ENCODE peak calls at places on chromosome 18, in ten cellular contexts. J is activated CD4-positive, CD25-positive, alpha-beta regulatory T cell treated with anti-CD3 and anti-CD28 coated beads, Interleukin-2, amount 50 U/mL, for 16 hours; B is foreskin keratinocyte; N is mesothelial cell of epicardium; S is activated T-cell treated with anti-CD3 and anti-CD28 coated beads, Interleukin-2, amount 50 U/mL, for 72 hours; O is A549; Z is stimulated activated CD8-positive, alpha-beta memory T cell treated with anti-CD3 and anti-CD28 coated beads, Interleukin-7, amount 100 ng/mL, for 1 hour; H is lower leg skin; D is Calu3; T is AG10803. U is an unnamed sample.

GRCh38 chr18:43486462-43486861 is 209.2 kb upstream of the SYT4 start:
- DNase-seq in Z (no peak), N (no peak), S (no peak), J (no peak), B (no peak), D (no peak), T (no peak), H (no peak), O (peak), U (no peak)

GRCh38 chr18:45974088-45974536 is 7.0 kb upstream of the EPG5 start:
- DNase-seq in B (no peak), H (peak), J (peak), T (peak), O (peak), D (peak), S (peak), Z (peak), N (no peak), U (peak)

GRCh38 chr18:31740180-31740579 is 20.5 kb downstream of the SLC25A52 start:
- DNase-seq in S (no peak), T (no peak), H (no peak), Z (no peak), J (no peak), O (no peak), B (no peak), D (no peak), N (no peak), U (no peak)

GRCh38 chr18:59659486-59660187 is 37.6 kb downstream of the CCBE1 start:
- DNase-seq in Z (no peak), B (no peak), T (no peak), O (no peak), S (no peak), J (no peak), N (no peak), H (no peak), D (no peak), U (no peak)

GRCh38 chr18:712401-713134 is at the start of gene ENOSF1:
- DNase-seq in S (peak), Z (peak), J (peak), B (no peak), D (peak), O (peak), H (peak), N (peak), T (peak), U (peak)

GRCh38 chr18:13456736-13457271 is 238.2 kb downstream of the LDLRAD4 start:
- DNase-seq in T (no peak), J (no peak), Z (no peak), H (no peak), B (no peak), O (no peak), S (no peak), D (no peak), N (no peak), U (no peak)

GRCh38 chr18:28045880-28046279 is 131.1 kb downstream of the CDH2 start:
- DNase-seq in T (peak), Z (no peak), H (no peak), S (no peak), D (no peak), J (no peak), O (no peak), N (no peak), B (no peak), U (no peak)

GRCh38 chr18:2415656-2416055 is 155.6 kb downstream of the METTL4 start:
- DNase-seq in O (no peak), T (no peak), N (no peak), D (no peak), S (no peak), B (no peak), J (no peak), H (no peak), Z (no peak), U (no peak)

GRCh38 chr18:28607991-28608390 is 431.1 kb upstream of the CDH2 start:
- DNase-seq in H (no peak), S (no peak), O (no peak), B (no peak), D (no peak), J (no peak), T (peak), Z (no peak), N (no peak), U (no peak)

GRCh38 chr18:37385846-37386435 is 179.7 kb downstream of the CELF4 start:
- DNase-seq in B (no peak), D (peak), H (no peak), N (no peak), Z (no peak), S (peak), T (peak), J (no peak), O (peak), U (peak)

GRCh38 chr18:68275616-68276015 is 439.3 kb downstream of the TMX3 start:
- DNase-seq in J (no peak), B (peak), S (no peak), Z (no peak), N (no peak), O (no peak), T (peak), H (no peak), D (peak), U (no peak)

GRCh38 chr18:54359233-54359632 is 1.5 kb downstream of the C18orf54 start:
- DNase-seq in J (no peak), S (no peak), D (no peak), T (peak), N (no peak), Z (no peak), O (no peak), B (no peak), H (no peak), U (no peak)

GRCh38 chr18:56258178-56258577 is 380.2 kb downstream of the TXNL1 start:
- DNase-seq in B (no peak), N (no peak), O (no peak), Z (no peak), J (no peak), D (no peak), T (no peak), H (no peak), S (no peak), U (no peak)

GRCh38 chr18:23982154-23983071 is 32.1 kb upstream of the TTC39C start:
- DNase-seq in J (no peak), S (no peak), Z (no peak), N (no peak), H (no peak), B (no peak), T (peak), D (peak), O (peak), U (no peak)

GRCh38 chr18:23422751-23423418 is 30.2 kb upstream of the RIOK3 start:
- DNase-seq in D (peak), Z (peak), B (peak), N (no peak), J (no peak), H (peak), T (peak), S (peak), O (peak), U (peak)

GRCh38 chr18:67385455-67385854 is 131.1 kb downstream of the DSEL start:
- DNase-seq in B (no peak), T (no peak), Z (no peak), J (no peak), O (peak), N (no peak), H (no peak), S (no peak), D (no peak), U (no peak)

GRCh38 chr18:79784965-79785770 is 12.6 kb upstream of the KCNG2 start:
- DNase-seq in D (no peak), O (no peak), Z (no peak), N (no peak), B (no peak), T (peak), S (no peak), H (no peak), J (no peak), U (no peak)

GRCh38 chr18:8084160-8084559 is 517.0 kb downstream of the PTPRM start:
- DNase-seq in T (peak), Z (no peak), N (no peak), S (no peak), B (peak), H (no peak), J (no peak), D (peak), O (peak), U (no peak)

GRCh38 chr18:39345321-39345720 is 1779.7 kb upstream of the CELF4 start:
- DNase-seq in J (no peak), O (no peak), T (peak), Z (no peak), H (no peak), S (no peak), D (no peak), N (no peak), B (no peak), U (no peak)

GRCh38 chr18:35282353-35282752 is 7.7 kb downstream of the ZSCAN30 start:
- DNase-seq in D (no peak), H (no peak), J (no peak), S (no peak), N (no peak), B (peak), Z (no peak), T (peak), O (no peak), U (no peak)

GRCh38 chr18:12376034-12376717 is 851 bp downstream of the AFG3L2 start:
- DNase-seq in N (no peak), J (no peak), B (no peak), T (no peak), O (peak), H (peak), Z (no peak), D (no peak), S (no peak), U (no peak)

GRCh38 chr18:25005602-25006375 is 346.2 kb downstream of the ZNF521 start:
- DNase-seq in S (no peak), T (peak), D (no peak), Z (no peak), O (no peak), H (peak), J (no peak), B (peak), N (no peak), U (no peak)

U was measured in GM13977.